ENCODE peak calls at places on chromosome 12, in four cellular contexts. M is cardiac fibroblast, P is thoracic aorta, Q is RPMI7951. N is an unnamed sample.

GRCh38 chr12:6943719-6944380 is at the start of the genes C12orf57 and RNU7-1:
- DNase-seq in M (peak), Q (peak), P (no peak), N (peak)

GRCh38 chr12:59283012-59283411 is 312.8 kb upstream of the SLC16A7 start:
- DNase-seq in Q (no peak), M (no peak), P (no peak), N (no peak)

GRCh38 chr12:78580296-78580695 is 284.3 kb upstream of the SYT1 start:
- DNase-seq in M (no peak), P (no peak), Q (no peak), N (no peak)

GRCh38 chr12:22979854-22980253 is 354.9 kb downstream of the ETNK1 start:
- DNase-seq in Q (no peak), P (no peak), M (no peak), N (no peak)

GRCh38 chr12:79897617-79898016 is 37.3 kb downstream of the PPP1R12A start:
- DNase-seq in P (no peak), Q (peak), M (peak), N (no peak)

GRCh38 chr12:89235189-89235993 is 116.9 kb downstream of the DUSP6 start:
- DNase-seq in Q (no peak), M (no peak), P (no peak), N (no peak)

GRCh38 chr12:46825526-46826414 is at the start of gene SLC38A4:
- DNase-seq in Q (peak), M (peak), P (no peak), N (no peak)

GRCh38 chr12:53197011-53197640 is 9.9 kb downstream of the ITGB7 start:
- DNase-seq in P (no peak), M (no peak), Q (no peak), N (no peak)

GRCh38 chr12:117571321-117571720 is 209.9 kb upstream of the NOS1 start:
- DNase-seq in Q (peak), M (no peak), P (no peak), N (no peak)

GRCh38 chr12:120249875-120250795 is 15.4 kb downstream of the PXN start:
- DNase-seq in P (no peak), M (peak), Q (peak), N (no peak)

GRCh38 chr12:5792350-5792749 is 152.7 kb downstream of the ANO2 start:
- DNase-seq in P (no peak), M (no peak), Q (no peak), N (no peak)

GRCh38 chr12:110012137-110012536 is 12.9 kb downstream of the ANKRD13A start:
- DNase-seq in P (no peak), Q (no peak), M (peak), N (no peak)

GRCh38 chr12:123269395-123269892 is 2.2 kb downstream of the CDK2AP1 start:
- DNase-seq in Q (peak), M (peak), P (no peak), N (no peak)

GRCh38 chr12:55743131-55743921 is 404 bp downstream of the GDF11 start:
- DNase-seq in Q (peak), M (peak), P (no peak), N (no peak)

GRCh38 chr12:80697270-80697887 is 10.1 kb upstream of the MYF6 start:
- DNase-seq in Q (no peak), M (no peak), P (no peak), N (no peak)

GRCh38 chr12:45415393-45415817 is 199.5 kb downstream of the ANO6 start:
- DNase-seq in M (peak), Q (peak), P (peak), N (no peak)

GRCh38 chr12:58540480-58541299 is 379.6 kb downstream of the LRIG3 start:
- DNase-seq in M (peak), P (no peak), Q (peak), N (peak)

GRCh38 chr12:126966498-126966897 is 1300.5 kb upstream of the TMEM132C start:
- DNase-seq in P (no peak), Q (no peak), M (no peak), N (no peak)

GRCh38 chr12:29807125-29807524 is 23.4 kb upstream of the TMTC1 start:
- DNase-seq in Q (peak), M (no peak), P (no peak), N (no peak)

GRCh38 chr12:94175763-94176660 is 27.6 kb downstream of the PLXNC1 start:
- DNase-seq in Q (peak), P (no peak), M (peak), N (no peak)

GRCh38 chr12:71407732-71408131 is 31.9 kb upstream of the LGR5 start:
- DNase-seq in M (no peak), P (no peak), Q (no peak), N (no peak)

GRCh38 chr12:91381309-91381804 is 198.7 kb upstream of the DCN start:
- DNase-seq in M (peak), Q (peak), P (no peak), N (no peak)

GRCh38 chr12:85155791-85156190 is 119.6 kb downstream of the LRRIQ1 start:
- DNase-seq in M (peak), P (no peak), Q (peak), N (no peak)

GRCh38 chr12:124390442-124391116 is 95.7 kb downstream of the RFLNA start:
- DNase-seq in M (peak), Q (peak), P (no peak), N (no peak)

GRCh38 chr12:91307957-91308705 is 125.5 kb upstream of the DCN start:
- DNase-seq in P (no peak), M (no peak), Q (no peak), N (no peak)

GRCh38 chr12:43336962-43337555 is 214.9 kb downstream of the ADAMTS20 start:
- DNase-seq in P (no peak), Q (peak), M (peak), N (peak)

GRCh38 chr12:13962699-13963098 is 18.7 kb downstream of the GRIN2B start:
- DNase-seq in M (no peak), Q (no peak), P (no peak), N (no peak)

GRCh38 chr12:6195665-6196535 is 4.3 kb upstream of the CD9 start:
- DNase-seq in M (peak), Q (peak), P (peak), N (peak)

GRCh38 chr12:31206038-31206670 is 119.8 kb downstream of the SINHCAF start:
- DNase-seq in P (no peak), M (peak), Q (peak), N (no peak)

GRCh38 chr12:117968084-117968789 is 553 bp downstream of the KSR2 start:
- DNase-seq in P (no peak), M (no peak), Q (no peak), N (no peak)

GRCh38 chr12:77402726-77403125 is 337.4 kb upstream of the E2F7 start:
- DNase-seq in Q (no peak), P (no peak), M (peak), N (no peak)

GRCh38 chr12:91506461-91506860 is 323.8 kb upstream of the DCN start:
- DNase-seq in P (no peak), Q (no peak), M (no peak), N (peak)